ENCODE peak calls at places on chromosome 15, in four cellular contexts. One of them, this sample, is unnamed. For H3K36me3, the result is how much of the 10 kb centered on the place peaks cover.

GRCh38 chr15:93476491-93477176 is 387.6 kb upstream of the RGMA start:
- DNase-seq in IMR-90: no peak
- DNase-seq in mesendoderm: no peak
- DNase-seq in H1: peak
- DNase-seq in this sample: no peak

GRCh38 chr15:30903497-30904187 is at the start of gene FAN1:
- DNase-seq in IMR-90: peak
- DNase-seq in mesendoderm: peak
- DNase-seq in H1: peak
- DNase-seq in this sample: peak

GRCh38 chr15:25775317-25775912 is 87.7 kb downstream of the ATP10A start:
- DNase-seq in IMR-90: peak
- DNase-seq in mesendoderm: peak
- DNase-seq in H1: peak
- DNase-seq in this sample: no peak

GRCh38 chr15:88543065-88543776 is 3.3 kb downstream of the DET1 start:
- DNase-seq in IMR-90: peak
- DNase-seq in mesendoderm: peak
- DNase-seq in H1: no peak
- DNase-seq in this sample: no peak

GRCh38 chr15:78675206-78675605 is 34.2 kb upstream of the CHRNB4 start:
- DNase-seq in IMR-90: no peak
- DNase-seq in mesendoderm: no peak
- DNase-seq in H1: no peak
- DNase-seq in this sample: no peak

GRCh38 chr15:88979674-88980073 is 66.5 kb upstream of the MFGE8 start:
- DNase-seq in IMR-90: no peak
- DNase-seq in mesendoderm: no peak
- DNase-seq in H1: no peak
- DNase-seq in this sample: no peak

GRCh38 chr15:82715003-82715402 is 5.3 kb upstream of the AP3B2 start:
- DNase-seq in IMR-90: no peak
- DNase-seq in mesendoderm: no peak
- DNase-seq in H1: no peak
- DNase-seq in this sample: no peak

GRCh38 chr15:57867970-57868791 is 161.7 kb downstream of the POLR2M start:
- DNase-seq in IMR-90: no peak
- DNase-seq in mesendoderm: no peak
- DNase-seq in H1: no peak
- DNase-seq in this sample: no peak

GRCh38 chr15:35362195-35362829 is 183.7 kb downstream of the DPH6 start:
- DNase-seq in IMR-90: peak
- DNase-seq in mesendoderm: no peak
- DNase-seq in H1: no peak
- DNase-seq in this sample: no peak

GRCh38 chr15:28051920-28052633 is 47.0 kb downstream of the OCA2 start:
- DNase-seq in IMR-90: no peak
- DNase-seq in mesendoderm: peak
- DNase-seq in H1: no peak
- DNase-seq in this sample: no peak

GRCh38 chr15:95304116-95304873 is 1026.2 kb upstream of the NR2F2 start:
- DNase-seq in IMR-90: peak
- DNase-seq in mesendoderm: no peak
- DNase-seq in H1: no peak
- DNase-seq in this sample: no peak

GRCh38 chr15:50828610-50829206 is 63.2 kb upstream of the SPPL2A start:
- DNase-seq in IMR-90: peak
- DNase-seq in mesendoderm: peak
- DNase-seq in H1: no peak
- DNase-seq in this sample: peak

GRCh38 chr15:42065478-42065877 is 28.9 kb downstream of the PLA2G4D start:
- DNase-seq in IMR-90: no peak
- DNase-seq in mesendoderm: no peak
- DNase-seq in H1: no peak
- DNase-seq in this sample: no peak

GRCh38 chr15:33807665-33808064 is 160.6 kb upstream of the CHRM5 start:
- DNase-seq in IMR-90: no peak
- DNase-seq in mesendoderm: no peak
- DNase-seq in H1: no peak
- DNase-seq in this sample: no peak

GRCh38 chr15:49832421-49832980 is 211.7 kb downstream of the DTWD1 start:
- DNase-seq in IMR-90: no peak
- DNase-seq in mesendoderm: peak
- DNase-seq in H1: peak
- DNase-seq in this sample: no peak

GRCh38 chr15:68816795-68817303 is 3.8 kb downstream of the ANP32A start:
- DNase-seq in IMR-90: no peak
- DNase-seq in mesendoderm: no peak
- DNase-seq in H1: peak
- DNase-seq in this sample: no peak

GRCh38 chr15:35507932-35508638 is 37.9 kb downstream of the DPH6 start:
- DNase-seq in IMR-90: no peak
- DNase-seq in mesendoderm: no peak
- DNase-seq in H1: no peak
- DNase-seq in this sample: peak

GRCh38 chr15:85886345-85886935 is 91.7 kb upstream of the KLHL25 start:
- DNase-seq in IMR-90: no peak
- DNase-seq in mesendoderm: no peak
- DNase-seq in H1: no peak
- DNase-seq in this sample: no peak

GRCh38 chr15:60328852-60329443 is 68.8 kb downstream of the ANXA2 start:
- DNase-seq in IMR-90: peak
- DNase-seq in mesendoderm: no peak
- DNase-seq in H1: no peak
- DNase-seq in this sample: no peak

GRCh38 chr15:25743909-25744275 is 119.2 kb downstream of the ATP10A start:
- DNase-seq in IMR-90: no peak
- DNase-seq in mesendoderm: no peak
- DNase-seq in H1: no peak
- DNase-seq in this sample: no peak

GRCh38 chr15:48954538-48954937 is 9.2 kb downstream of the SHC4 start:
- DNase-seq in IMR-90: peak
- DNase-seq in mesendoderm: peak
- DNase-seq in H1: peak
- DNase-seq in this sample: no peak

GRCh38 chr15:52247032-52247431 is 48.6 kb downstream of the MYO5C start:
- DNase-seq in IMR-90: peak
- DNase-seq in mesendoderm: no peak
- DNase-seq in H1: no peak
- DNase-seq in this sample: no peak

GRCh38 chr15:72515591-72516389 is 41.7 kb downstream of the ARIH1 start:
- DNase-seq in IMR-90: peak
- DNase-seq in mesendoderm: no peak
- DNase-seq in H1: no peak
- DNase-seq in this sample: no peak

GRCh38 chr15:93152264-93152884 is 63.4 kb upstream of the RGMA start:
- DNase-seq in IMR-90: no peak
- DNase-seq in mesendoderm: no peak
- DNase-seq in H1: no peak
- DNase-seq in this sample: no peak

GRCh38 chr15:51776952-51777574 is 25.7 kb downstream of the TMOD2 start:
- DNase-seq in IMR-90: peak
- DNase-seq in mesendoderm: peak
- DNase-seq in H1: peak
- DNase-seq in this sample: peak

GRCh38 chr15:29039466-29040366 is 153.9 kb downstream of the APBA2 start:
- DNase-seq in IMR-90: no peak
- DNase-seq in mesendoderm: no peak
- DNase-seq in H1: no peak
- DNase-seq in this sample: peak

GRCh38 chr15:79682851-79683288 is 213.9 kb downstream of the MTHFS start:
- DNase-seq in IMR-90: peak
- DNase-seq in mesendoderm: no peak
- DNase-seq in H1: no peak
- DNase-seq in this sample: no peak

GRCh38 chr15:67701669-67702068 is 123.6 kb upstream of the SKOR1 start:
- DNase-seq in IMR-90: peak
- DNase-seq in mesendoderm: no peak
- DNase-seq in H1: no peak
- DNase-seq in this sample: no peak

GRCh38 chr15:82544431-82544830 is 4.2 kb upstream of the RPS17 start:
- DNase-seq in IMR-90: no peak
- DNase-seq in mesendoderm: no peak
- DNase-seq in H1: no peak
- DNase-seq in this sample: no peak

GRCh38 chr15:35713733-35714132 is 167.8 kb upstream of the DPH6 start:
- DNase-seq in IMR-90: peak
- DNase-seq in mesendoderm: peak
- DNase-seq in H1: no peak
- DNase-seq in this sample: no peak

GRCh38 chr15:75809986-75810750 is 33.1 kb upstream of the UBE2Q2 start:
- DNase-seq in IMR-90: no peak
- DNase-seq in mesendoderm: peak
- DNase-seq in H1: peak
- DNase-seq in this sample: no peak

GRCh38 chr15:32867313-32867626 is 149.5 kb downstream of the GREM1 start:
- DNase-seq in IMR-90: peak
- DNase-seq in mesendoderm: peak
- DNase-seq in H1: no peak
- DNase-seq in this sample: no peak

GRCh38 chr15:79682285-79682684 is 214.5 kb downstream of the MTHFS start:
- DNase-seq in IMR-90: peak
- DNase-seq in mesendoderm: no peak
- DNase-seq in H1: no peak
- DNase-seq in this sample: no peak

GRCh38 chr15:34047893-34048775 is 9.1 kb upstream of the AVEN start:
- DNase-seq in IMR-90: no peak
- DNase-seq in mesendoderm: no peak
- DNase-seq in H1: no peak
- DNase-seq in this sample: no peak

GRCh38 chr15:42138968-42139386 is 17.5 kb downstream of the PLA2G4F start:
- DNase-seq in IMR-90: no peak
- DNase-seq in mesendoderm: peak
- DNase-seq in H1: peak
- DNase-seq in this sample: no peak

GRCh38 chr15:57160823-57161560 is 215.3 kb upstream of the CGNL1 start:
- DNase-seq in IMR-90: peak
- DNase-seq in mesendoderm: no peak
- DNase-seq in H1: no peak
- DNase-seq in this sample: no peak

GRCh38 chr15:77759896-77760592 is 127.3 kb upstream of the LINGO1 start:
- DNase-seq in IMR-90: no peak
- DNase-seq in mesendoderm: no peak
- DNase-seq in H1: no peak
- DNase-seq in this sample: no peak

GRCh38 chr15:68658151-68658550 is 79.4 kb downstream of the CORO2B start:
- DNase-seq in IMR-90: no peak
- DNase-seq in mesendoderm: no peak
- DNase-seq in H1: no peak
- DNase-seq in this sample: no peak

GRCh38 chr15:77616072-77616471 is 16.6 kb downstream of the LINGO1 start:
- DNase-seq in IMR-90: no peak
- DNase-seq in mesendoderm: no peak
- DNase-seq in H1: no peak
- DNase-seq in this sample: no peak

DNA sequence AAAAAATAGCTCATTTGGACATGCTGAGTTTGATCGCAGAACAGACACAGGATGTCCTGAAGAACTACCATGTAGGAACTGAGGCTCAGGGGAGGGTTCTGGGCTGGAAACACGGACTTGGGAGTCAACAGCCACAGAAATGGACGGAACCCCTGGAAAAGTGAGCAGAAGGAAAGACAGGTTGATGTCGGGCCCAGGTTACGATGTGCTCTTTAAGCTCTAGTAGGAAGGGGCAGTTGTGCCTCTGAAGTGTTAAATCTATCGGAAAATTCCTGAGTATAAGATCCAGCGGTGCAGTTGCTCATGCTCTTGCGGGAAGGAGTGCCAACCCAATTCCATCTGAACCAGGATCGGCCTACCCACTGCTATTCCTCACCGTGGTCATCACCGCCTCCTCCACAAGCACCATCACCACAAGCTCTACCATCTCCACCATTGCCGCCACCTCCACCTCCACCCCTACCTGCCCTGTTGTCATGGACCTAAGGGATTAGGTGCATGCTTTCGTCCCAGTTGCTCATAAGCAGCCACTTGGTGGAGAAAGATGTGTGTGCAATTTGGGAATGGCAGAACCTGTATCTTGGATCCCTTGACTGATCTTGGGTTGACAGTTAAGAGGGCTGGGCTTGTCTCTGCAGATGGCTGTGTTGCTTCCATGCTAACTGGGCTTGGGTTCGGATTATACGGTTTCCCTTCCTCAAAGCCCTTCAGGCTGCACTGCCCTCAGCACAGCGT is 108.5 kb downstream of the ASB7 start:
- DNase-seq in IMR-90: no peak
- DNase-seq in mesendoderm: no peak
- DNase-seq in H1: no peak
- DNase-seq in this sample: no peak
- H2AK5ac ChIP-seq in IMR-90: peak
- H2AK5ac ChIP-seq in mesendoderm: no peak
- H2AK5ac ChIP-seq in H1: no peak
- H2AK5ac ChIP-seq in this sample: no peak

DNA sequence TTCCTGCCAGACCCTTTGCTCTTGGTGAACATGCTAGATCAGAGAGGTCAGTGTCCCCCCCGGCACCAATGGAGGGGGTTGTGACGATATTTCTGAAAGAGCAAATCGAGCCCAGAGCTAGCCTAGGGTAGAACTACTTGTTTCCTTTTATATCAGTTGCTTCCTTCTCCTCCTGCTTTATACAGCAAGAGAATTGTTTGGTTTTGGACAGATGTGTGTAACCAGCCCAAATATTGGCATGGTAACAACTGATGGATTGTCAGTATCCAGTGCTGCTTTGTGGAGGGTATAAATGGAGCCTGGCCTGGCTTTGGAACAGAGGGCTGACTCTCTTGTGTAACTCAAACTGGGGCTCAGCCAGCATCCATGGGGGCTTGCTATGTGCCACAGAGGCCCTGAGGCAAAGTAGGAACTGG is 27.2 kb downstream of the SNX1 start:
- DNase-seq in IMR-90: no peak
- DNase-seq in mesendoderm: no peak
- DNase-seq in H1: no peak
- DNase-seq in this sample: no peak
- H3K36me3 ChIP-seq in IMR-90: under half
- H3K36me3 ChIP-seq in mesendoderm: under half
- H3K36me3 ChIP-seq in H1: under half
- H3K36me3 ChIP-seq in this sample: half or more

GRCh38 chr15:74050835-74051234 is 31.5 kb downstream of the GOLGA6A start:
- DNase-seq in IMR-90: no peak
- DNase-seq in mesendoderm: no peak
- DNase-seq in H1: no peak
- DNase-seq in this sample: no peak
- H2AK5ac ChIP-seq in IMR-90: peak
- H2AK5ac ChIP-seq in mesendoderm: no peak
- H2AK5ac ChIP-seq in H1: no peak
- H2AK5ac ChIP-seq in this sample: peak

DNA sequence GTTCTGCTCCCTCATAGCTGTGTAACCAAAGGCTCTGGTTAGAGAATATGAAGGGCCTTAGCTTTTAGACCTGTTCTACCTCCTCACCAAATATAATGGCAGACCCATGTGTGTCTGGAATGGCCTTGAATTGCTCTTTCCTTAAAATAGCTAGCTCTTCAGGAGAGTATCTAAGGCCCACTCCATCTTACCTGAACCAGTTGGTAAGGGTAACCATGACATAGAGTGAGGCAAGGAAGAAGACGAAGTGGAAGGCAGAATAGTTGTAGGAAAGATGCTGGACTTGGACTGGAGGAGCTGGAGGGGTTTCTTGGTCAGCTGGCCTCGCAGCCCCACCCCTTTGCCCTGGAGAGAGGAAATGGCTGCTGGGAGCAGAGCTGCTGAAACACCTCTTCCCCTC is 3.1 kb downstream of the SERF2 start:
- DNase-seq in IMR-90: no peak
- DNase-seq in mesendoderm: no peak
- DNase-seq in H1: no peak
- DNase-seq in this sample: no peak
- H3K36me3 ChIP-seq in IMR-90: half or more
- H3K36me3 ChIP-seq in mesendoderm: under half
- H3K36me3 ChIP-seq in H1: half or more
- H3K36me3 ChIP-seq in this sample: under half